ENCODE peak calls at places on chromosomes 13 and 19, in eight cellular contexts. M is NCI-H774; W is K562; I is activated naive CD4-positive, alpha-beta T cell treated with anti-CD3 and anti-CD28 coated beads, Interleukin-2, amount 50 U/mL, for 72 hours; T is iris pigment epithelial cell; V is H4; O is activated CD4-positive, CD25-positive, alpha-beta regulatory T cell; S is ELF-1. X is an unnamed sample.

GRCh38 chr19:46133101-46133627 is 8.7 kb upstream of the IGFL3 start:
- DNase-seq in M (peak), W (peak), I (no peak), T (peak), V (peak), O (no peak), S (peak), X (peak)

GRCh38 chr13:72868229-72868628 is 86.3 kb downstream of the PIBF1 start:
- DNase-seq in M (no peak), W (no peak), I (no peak), T (no peak), V (no peak), O (no peak), S (no peak), X (no peak)

GRCh38 chr13:106597759-106598395 is 29.9 kb upstream of the ARGLU1 start:
- DNase-seq in M (no peak), W (no peak), I (no peak), T (no peak), V (no peak), O (no peak), S (no peak), X (no peak)

GRCh38 chr13:20882206-20882605 is 20.3 kb downstream of the XPO4 start:
- DNase-seq in M (no peak), W (no peak), I (no peak), T (peak), V (peak), O (no peak), S (peak), X (peak)

GRCh38 chr13:77184455-77184854 is 142.4 kb downstream of the MYCBP2 start:
- DNase-seq in M (no peak), W (no peak), I (peak), T (peak), V (no peak), O (no peak), S (no peak), X (no peak)

GRCh38 chr13:75302031-75302430 is 179.9 kb downstream of the TBC1D4 start:
- DNase-seq in M (no peak), W (no peak), I (no peak), T (no peak), V (no peak), O (no peak), S (no peak), X (no peak)

GRCh38 chr19:21022996-21023395 is 2.5 kb downstream of the ZNF430 start:
- DNase-seq in M (no peak), W (peak), I (peak), T (peak), V (peak), O (no peak), S (no peak), X (no peak)

GRCh38 chr13:49098198-49098597 is 121.9 kb upstream of the MLNR start:
- DNase-seq in M (no peak), W (peak), I (no peak), T (peak), V (peak), O (no peak), S (no peak), X (no peak)

X was measured in GM23338.